ENCODE peak calls at places on chromosome 14, in five cellular contexts. V, R, W, G and Y are unnamed samples.

GRCh38 chr14:19851365-19851764 is 23.6 kb upstream of the OR4K2 start:
- DNase-seq in R (no peak), W (no peak), V (no peak), G (no peak), Y (no peak)

GRCh38 chr14:98444077-98444476 is 827.9 kb downstream of the BCL11B start:
- DNase-seq in W (no peak), V (no peak), R (no peak), G (no peak), Y (no peak)

GRCh38 chr14:99476864-99477263 is 3.8 kb downstream of the SETD3 start:
- DNase-seq in R (no peak), W (no peak), G (no peak), V (no peak), Y (peak; percentile 40)

GRCh38 chr14:60565211-60565610 is 56.3 kb downstream of the SIX6 start:
- DNase-seq in V (peak; percentile 85), G (no peak), R (no peak), W (peak; percentile 63), Y (peak; percentile 45)

GRCh38 chr14:77320238-77320935 is at the start of gene POMT2:
- DNase-seq in V (peak; percentile 69), W (peak; percentile 82), G (peak; percentile 97), R (peak; percentile 32), Y (peak; percentile 88)

GRCh38 chr14:65241125-65241752 is 138.9 kb upstream of the MAX start:
- DNase-seq in V (no peak), W (no peak), G (no peak), R (no peak), Y (no peak)

GRCh38 chr14:80215756-80216581 is 4.7 kb upstream of the DIO2 start:
- DNase-seq in W (peak; percentile 47), G (peak; percentile 68), R (no peak), V (peak; percentile 63), Y (no peak)

GRCh38 chr14:21419528-21419927 is 35.7 kb upstream of the SUPT16H start:
- DNase-seq in G (no peak), V (no peak), R (no peak), W (no peak), Y (no peak)

GRCh38 chr14:77025744-77026165 is 2.8 kb downstream of the IRF2BPL start:
- DNase-seq in V (no peak), W (no peak), G (peak; percentile 65), R (no peak), Y (peak; percentile 42)

GRCh38 chr14:71135911-71136310 is 228.7 kb downstream of the PCNX1 start:
- DNase-seq in V (no peak), R (no peak), G (no peak), W (no peak), Y (no peak)

GRCh38 chr14:22740020-22740419 is 26.5 kb upstream of the OXA1L start:
- DNase-seq in G (no peak), V (no peak), R (no peak), W (no peak), Y (no peak)

GRCh38 chr14:79878785-79879184 is 332.5 kb downstream of the DIO2 start:
- DNase-seq in G (no peak), R (no peak), V (no peak), W (no peak), Y (no peak)

GRCh38 chr14:50064993-50065392 is 51.4 kb downstream of the VCPKMT start:
- DNase-seq in R (no peak), V (peak; percentile 22), G (no peak), W (peak; percentile 52), Y (peak; percentile 65)

GRCh38 chr14:48974994-48975393 is 611.2 kb downstream of the RPS29 start:
- DNase-seq in W (no peak), R (no peak), V (no peak), G (no peak), Y (no peak)

GRCh38 chr14:104102282-104102914 is 16.9 kb downstream of the ASPG start:
- DNase-seq in R (no peak), G (no peak), W (no peak), V (no peak), Y (no peak)

DNA sequence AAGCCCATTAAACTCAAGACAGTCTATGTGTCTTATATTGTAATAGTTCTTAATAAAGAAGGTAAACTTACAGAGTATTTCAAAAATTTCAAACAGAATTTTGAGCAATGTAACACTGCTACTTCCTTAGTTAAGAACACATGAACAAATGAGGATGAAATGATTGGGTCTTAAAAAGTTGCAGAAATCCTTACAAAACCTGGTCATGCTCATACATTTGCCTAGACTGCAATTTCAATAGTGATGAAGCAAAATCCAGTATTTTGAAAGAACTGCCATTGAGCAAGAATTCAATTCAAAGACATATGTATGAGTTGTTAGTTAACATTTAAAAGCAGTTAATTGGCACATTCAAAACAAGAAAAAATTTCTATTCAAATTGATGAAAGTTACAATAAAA is 17.8 kb upstream of the HIF1A start:
- DNase-seq in W (no peak), R (no peak), V (no peak), G (no peak), Y (no peak)
- H3K9ac ChIP-seq in W (no peak overlapping the region), R (no peak overlapping the region), V (no peak overlapping the region), G (no peak overlapping the region), Y (no peak overlapping the region)

GRCh38 chr14:32414808-32415255 is 85.7 kb downstream of the AKAP6 start:
- DNase-seq in R (no peak), W (peak; percentile 57), G (no peak), V (peak; percentile 26), Y (no peak)
- TF ChIP-seq EZH2 in R (no peak), W (no peak), G (no peak), V (no peak), Y (no peak)

DNA sequence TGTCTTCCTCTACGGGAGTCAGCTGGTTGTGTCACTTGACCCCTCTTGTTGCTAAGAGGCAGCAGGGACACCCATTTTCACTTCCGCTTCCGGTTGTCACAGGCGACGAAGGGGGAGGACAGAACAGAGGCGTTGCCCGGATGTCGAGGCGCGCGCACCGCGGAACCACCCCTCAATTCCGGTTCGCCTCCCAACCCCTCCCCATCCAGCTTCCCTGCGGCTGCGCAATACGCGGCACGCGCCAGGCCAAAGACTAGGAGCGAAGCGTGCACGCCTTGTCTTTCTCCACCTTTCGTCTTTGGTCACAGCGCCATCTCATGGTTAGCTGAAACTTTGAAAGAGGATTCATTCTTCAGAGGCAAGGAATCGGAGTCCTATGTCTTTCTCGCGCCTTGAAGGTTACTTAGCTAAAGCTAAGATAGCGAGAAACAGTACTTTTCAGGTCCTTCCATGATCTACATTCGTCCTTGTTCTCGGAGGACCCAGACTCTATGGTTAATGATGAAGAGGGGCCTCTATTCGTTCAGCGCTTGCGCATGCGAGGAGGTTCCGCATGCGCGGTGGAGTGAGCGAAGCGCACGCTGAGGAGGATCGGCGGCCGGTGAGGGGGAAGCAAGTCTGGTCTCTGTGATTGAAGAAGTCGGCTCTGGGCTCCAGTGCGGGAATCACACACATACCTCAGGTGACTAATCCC is at the start of the genes ATP6V1D and EIF2S1:
- DNase-seq in V (peak; percentile 99), W (peak; percentile 99), R (peak; percentile 85), G (peak; percentile 99), Y (peak; percentile 99)
- H3K9me3 ChIP-seq in V (no peaks in the 10 kb centered on the region), W (no peaks in the 10 kb centered on the region), R (no peaks in the 10 kb centered on the region), G (no peaks in the 10 kb centered on the region), Y (no peaks in the 10 kb centered on the region)

GRCh38 chr14:35405304-35405996 is 901 bp upstream of the NFKBIA start:
- DNase-seq in G (peak; percentile 20), R (no peak), W (no peak), V (no peak), Y (no peak)

GRCh38 chr14:35404246-35404495 is 378 bp downstream of the NFKBIA start:
- DNase-seq in W (no peak), G (no peak), R (no peak), V (no peak), Y (no peak)

GRCh38 chr14:35406811-35407630 is 2.5 kb upstream of the NFKBIA start:
- DNase-seq in V (peak; percentile 38), R (no peak), G (peak; percentile 71), W (peak; percentile 81), Y (peak; percentile 78)

GRCh38 chr14:35404496-35405303 is at the start of gene NFKBIA:
- DNase-seq in W (peak; percentile 88), G (peak; percentile 92), R (no peak), V (peak; percentile 69), Y (peak; percentile 94)

DNA sequence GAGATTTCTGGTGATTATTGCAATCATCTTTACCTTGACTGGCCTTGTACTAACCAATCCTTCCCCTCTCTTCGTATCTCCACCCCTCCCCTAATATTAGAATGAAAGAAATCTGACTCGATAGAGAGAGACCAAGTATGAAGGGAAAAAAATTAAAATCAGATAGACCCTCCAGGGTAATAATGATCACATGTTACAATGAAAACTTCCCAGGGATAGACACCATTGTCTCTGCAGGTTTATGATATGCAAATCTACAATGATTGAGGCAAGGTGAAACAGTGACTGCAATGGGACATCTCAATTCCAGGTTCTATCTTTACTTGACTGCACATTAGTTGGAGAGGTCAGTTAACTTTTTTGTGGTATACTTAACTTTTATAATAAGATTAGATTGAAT is 1.5 kb upstream of the NFKBIA start:
- DNase-seq in R (no peak), W (no peak), G (no peak), V (no peak), Y (no peak)
- H3K9ac ChIP-seq in R (no peak overlapping the region), W (no peak overlapping the region), G (no peak overlapping the region), V (no peak overlapping the region), Y (no peak overlapping the region)

GRCh38 chr14:92339426-92339825 is 16.5 kb downstream of the SLC24A4 start:
- DNase-seq in V (no peak), R (no peak), W (no peak), G (no peak), Y (no peak)

GRCh38 chr14:92336363-92336762 is 13.4 kb downstream of the SLC24A4 start:
- DNase-seq in W (no peak), V (no peak), R (no peak), G (no peak), Y (no peak)

GRCh38 chr14:92340938-92341337 is 18.0 kb downstream of the SLC24A4 start:
- DNase-seq in R (no peak), G (no peak), V (no peak), W (no peak), Y (no peak)

GRCh38 chr14:92340071-92340470 is 17.1 kb downstream of the SLC24A4 start:
- DNase-seq in R (no peak), V (no peak), G (no peak), W (no peak), Y (no peak)

GRCh38 chr14:92341791-92342190 is 18.8 kb downstream of the SLC24A4 start:
- DNase-seq in G (no peak), W (no peak), R (no peak), V (no peak), Y (no peak)
- TF ChIP-seq EZH2 in G (no peak), W (no peak), R (no peak), V (no peak), Y (no peak)

GRCh38 chr14:43677581-43677980 is 829.5 kb downstream of the FSCB start:
- DNase-seq in G (no peak), V (no peak), W (no peak), R (no peak), Y (no peak)
- H3K9me3 ChIP-seq in G (no peaks in the 10 kb centered on the region), V (no peaks in the 10 kb centered on the region), W (no peaks in the 10 kb centered on the region), R (no peaks in the 10 kb centered on the region), Y (peaks cover 2% of the 10 kb centered on the region)

GRCh38 chr14:85811340-85811739 is 281.4 kb downstream of the FLRT2 start:
- DNase-seq in W (no peak), G (no peak), V (no peak), R (no peak), Y (no peak)
- H3K9ac ChIP-seq in W (no peak overlapping the region), G (no peak overlapping the region), V (no peak overlapping the region), R (no peak overlapping the region), Y (no peak overlapping the region)

GRCh38 chr14:100673085-100673806 is 53.4 kb upstream of the DLK1 start:
- DNase-seq in V (no peak), G (peak; percentile 76), W (no peak), R (no peak), Y (no peak)
- TF ChIP-seq EZH2 in V (no peak), G (no peak), W (no peak), R (no peak), Y (no peak)

GRCh38 chr14:28482644-28483043 is 283.9 kb upstream of the FOXG1 start:
- DNase-seq in W (no peak), V (no peak), G (no peak), R (no peak), Y (no peak)
- H3K9me3 ChIP-seq in W (no peaks in the 10 kb centered on the region), V (no peaks in the 10 kb centered on the region), G (no peaks in the 10 kb centered on the region), R (no peaks in the 10 kb centered on the region), Y (no peaks in the 10 kb centered on the region)